ENCODE peak calls at places on chromosomes 6 and 20, in ten cellular contexts. One of them, this sample, is unnamed.
A peak's percentile ranks its signal among the peaks of the same experiment; 100 is the strongest.

GRCh38 chr6:45822269-45822812 is 193.3 kb downstream of the CLIC5 start:
- DNase-seq in HepG2: no peak
- DNase-seq in stomach: no peak
- DNase-seq in A549: no peak
- DNase-seq in K562: no peak
- DNase-seq in sigmoid colon: no peak
- DNase-seq in ovary: no peak
- DNase-seq in upper lobe of left lung: no peak
- DNase-seq in tibial nerve: no peak
- DNase-seq in transverse colon: no peak
- DNase-seq in this sample: no peak

GRCh38 chr20:63129991-63130653 is 85.8 kb downstream of the YTHDF1 start:
- DNase-seq in HepG2: no peak
- DNase-seq in stomach: no peak
- DNase-seq in A549: no peak
- DNase-seq in K562: no peak
- DNase-seq in sigmoid colon: peak; percentile 44
- DNase-seq in ovary: no peak
- DNase-seq in upper lobe of left lung: no peak
- DNase-seq in tibial nerve: no peak
- DNase-seq in transverse colon: no peak
- DNase-seq in this sample: no peak

GRCh38 chr20:889110-889509 is 27.0 kb downstream of the ANGPT4 start:
- DNase-seq in HepG2: no peak
- DNase-seq in stomach: no peak
- DNase-seq in A549: no peak
- DNase-seq in K562: no peak
- DNase-seq in sigmoid colon: no peak
- DNase-seq in ovary: no peak
- DNase-seq in upper lobe of left lung: no peak
- DNase-seq in tibial nerve: no peak
- DNase-seq in transverse colon: no peak
- DNase-seq in this sample: no peak

GRCh38 chr6:42175860-42176259 is 2.7 kb downstream of the GUCA1A start:
- DNase-seq in HepG2: peak; percentile 29
- DNase-seq in stomach: no peak
- DNase-seq in A549: no peak
- DNase-seq in K562: no peak
- DNase-seq in sigmoid colon: no peak
- DNase-seq in ovary: no peak
- DNase-seq in upper lobe of left lung: no peak
- DNase-seq in tibial nerve: no peak
- DNase-seq in transverse colon: no peak
- DNase-seq in this sample: no peak

GRCh38 chr20:57675773-57676172 is 34.0 kb downstream of the PMEPA1 start:
- DNase-seq in HepG2: no peak
- DNase-seq in stomach: no peak
- DNase-seq in A549: no peak
- DNase-seq in K562: no peak
- DNase-seq in sigmoid colon: no peak
- DNase-seq in ovary: no peak
- DNase-seq in upper lobe of left lung: no peak
- DNase-seq in tibial nerve: no peak
- DNase-seq in transverse colon: peak; percentile 54
- DNase-seq in this sample: no peak

GRCh38 chr20:49288250-49288751 is 10.4 kb upstream of the ZNFX1 start:
- DNase-seq in HepG2: no peak
- DNase-seq in stomach: no peak
- DNase-seq in A549: no peak
- DNase-seq in K562: no peak
- DNase-seq in sigmoid colon: no peak
- DNase-seq in ovary: no peak
- DNase-seq in upper lobe of left lung: no peak
- DNase-seq in tibial nerve: no peak
- DNase-seq in transverse colon: no peak
- DNase-seq in this sample: no peak

GRCh38 chr20:37393863-37394542 is 48.1 kb downstream of the SRC start:
- DNase-seq in HepG2: no peak
- DNase-seq in stomach: no peak
- DNase-seq in A549: no peak
- DNase-seq in K562: no peak
- DNase-seq in sigmoid colon: peak; percentile 48
- DNase-seq in ovary: no peak
- DNase-seq in upper lobe of left lung: no peak
- DNase-seq in tibial nerve: no peak
- DNase-seq in transverse colon: no peak
- DNase-seq in this sample: no peak

GRCh38 chr20:5642155-5642981 is 107.8 kb upstream of the SHLD1 start:
- DNase-seq in HepG2: no peak
- DNase-seq in stomach: no peak
- DNase-seq in A549: no peak
- DNase-seq in K562: no peak
- DNase-seq in sigmoid colon: peak; percentile 72
- DNase-seq in ovary: no peak
- DNase-seq in upper lobe of left lung: no peak
- DNase-seq in tibial nerve: no peak
- DNase-seq in transverse colon: peak; percentile 42
- DNase-seq in this sample: no peak

GRCh38 chr6:53543341-53544010 is 1.4 kb downstream of the GCLC start:
- DNase-seq in HepG2: no peak
- DNase-seq in stomach: no peak
- DNase-seq in A549: no peak
- DNase-seq in K562: no peak
- DNase-seq in sigmoid colon: no peak
- DNase-seq in ovary: no peak
- DNase-seq in upper lobe of left lung: no peak
- DNase-seq in tibial nerve: no peak
- DNase-seq in transverse colon: no peak
- DNase-seq in this sample: no peak

GRCh38 chr6:5674723-5675122 is 332.0 kb downstream of the NRN1 start:
- DNase-seq in HepG2: no peak
- DNase-seq in stomach: no peak
- DNase-seq in A549: no peak
- DNase-seq in K562: no peak
- DNase-seq in sigmoid colon: no peak
- DNase-seq in ovary: no peak
- DNase-seq in upper lobe of left lung: no peak
- DNase-seq in tibial nerve: no peak
- DNase-seq in transverse colon: no peak
- DNase-seq in this sample: no peak

GRCh38 chr6:123520208-123520607 is 116.5 kb downstream of the TRDN start:
- DNase-seq in HepG2: no peak
- DNase-seq in stomach: no peak
- DNase-seq in A549: no peak
- DNase-seq in K562: no peak
- DNase-seq in sigmoid colon: no peak
- DNase-seq in ovary: no peak
- DNase-seq in upper lobe of left lung: no peak
- DNase-seq in tibial nerve: no peak
- DNase-seq in transverse colon: no peak
- DNase-seq in this sample: no peak

GRCh38 chr6:8982659-8983058 is 547.3 kb upstream of the SLC35B3 start:
- DNase-seq in HepG2: no peak
- DNase-seq in stomach: no peak
- DNase-seq in A549: no peak
- DNase-seq in K562: no peak
- DNase-seq in sigmoid colon: no peak
- DNase-seq in ovary: no peak
- DNase-seq in upper lobe of left lung: no peak
- DNase-seq in tibial nerve: no peak
- DNase-seq in transverse colon: no peak
- DNase-seq in this sample: no peak

GRCh38 chr6:34496103-34496685 is 30.3 kb downstream of the PACSIN1 start:
- DNase-seq in HepG2: no peak
- DNase-seq in stomach: no peak
- DNase-seq in A549: no peak
- DNase-seq in K562: no peak
- DNase-seq in sigmoid colon: no peak
- DNase-seq in ovary: no peak
- DNase-seq in upper lobe of left lung: no peak
- DNase-seq in tibial nerve: no peak
- DNase-seq in transverse colon: no peak
- DNase-seq in this sample: no peak

GRCh38 chr6:141726158-141726557 is 406.6 kb upstream of the GJE1 start:
- DNase-seq in HepG2: no peak
- DNase-seq in stomach: no peak
- DNase-seq in A549: no peak
- DNase-seq in K562: no peak
- DNase-seq in sigmoid colon: no peak
- DNase-seq in ovary: no peak
- DNase-seq in upper lobe of left lung: no peak
- DNase-seq in tibial nerve: no peak
- DNase-seq in transverse colon: no peak
- DNase-seq in this sample: no peak

GRCh38 chr6:41053056-41053455 is at the start of gene APOBEC2:
- DNase-seq in HepG2: no peak
- DNase-seq in stomach: no peak
- DNase-seq in A549: no peak
- DNase-seq in K562: no peak
- DNase-seq in sigmoid colon: peak; percentile 75
- DNase-seq in ovary: no peak
- DNase-seq in upper lobe of left lung: no peak
- DNase-seq in tibial nerve: no peak
- DNase-seq in transverse colon: no peak
- DNase-seq in this sample: no peak

GRCh38 chr6:27830212-27830664 is 82.0 kb downstream of the OR2B2 start:
- DNase-seq in HepG2: no peak
- DNase-seq in stomach: no peak
- DNase-seq in A549: no peak
- DNase-seq in K562: no peak
- DNase-seq in sigmoid colon: no peak
- DNase-seq in ovary: no peak
- DNase-seq in upper lobe of left lung: no peak
- DNase-seq in tibial nerve: no peak
- DNase-seq in transverse colon: no peak
- DNase-seq in this sample: no peak

GRCh38 chr6:109330263-109330662 is 52.0 kb downstream of the CD164 start:
- DNase-seq in HepG2: no peak
- DNase-seq in stomach: no peak
- DNase-seq in A549: no peak
- DNase-seq in K562: no peak
- DNase-seq in sigmoid colon: no peak
- DNase-seq in ovary: no peak
- DNase-seq in upper lobe of left lung: no peak
- DNase-seq in tibial nerve: no peak
- DNase-seq in transverse colon: no peak
- DNase-seq in this sample: no peak

GRCh38 chr20:7728373-7728772 is 211.9 kb downstream of the HAO1 start:
- DNase-seq in HepG2: no peak
- DNase-seq in stomach: no peak
- DNase-seq in A549: no peak
- DNase-seq in K562: no peak
- DNase-seq in sigmoid colon: no peak
- DNase-seq in ovary: no peak
- DNase-seq in upper lobe of left lung: no peak
- DNase-seq in tibial nerve: no peak
- DNase-seq in transverse colon: no peak
- DNase-seq in this sample: no peak

GRCh38 chr20:59940129-59940955 is at the start of the genes FAM217B and PPP1R3D:
- DNase-seq in HepG2: peak; percentile 93
- DNase-seq in stomach: peak; percentile 98
- DNase-seq in A549: peak; percentile 95
- DNase-seq in K562: peak; percentile 93
- DNase-seq in sigmoid colon: peak; percentile 100
- DNase-seq in ovary: peak; percentile 96
- DNase-seq in upper lobe of left lung: peak; percentile 100
- DNase-seq in tibial nerve: peak; percentile 96
- DNase-seq in transverse colon: peak; percentile 99
- DNase-seq in this sample: peak; percentile 99

GRCh38 chr6:37822851-37823682 is 3.5 kb downstream of the ZFAND3 start:
- DNase-seq in HepG2: peak; percentile 44
- DNase-seq in stomach: peak; percentile 79
- DNase-seq in A549: no peak
- DNase-seq in K562: no peak
- DNase-seq in sigmoid colon: no peak
- DNase-seq in ovary: no peak
- DNase-seq in upper lobe of left lung: no peak
- DNase-seq in tibial nerve: no peak
- DNase-seq in transverse colon: peak; percentile 89
- DNase-seq in this sample: no peak
- H3K4me3 ChIP-seq in HepG2: peak overlapping the region; percentile 46
- H3K4me3 ChIP-seq in stomach: peak overlapping the region; percentile 27
- H3K4me3 ChIP-seq in A549: no peak overlapping the region
- H3K4me3 ChIP-seq in K562: peak overlapping the region; percentile 9
- H3K4me3 ChIP-seq in sigmoid colon: no peak overlapping the region
- H3K4me3 ChIP-seq in ovary: no peak overlapping the region
- H3K4me3 ChIP-seq in upper lobe of left lung: no peak overlapping the region
- H3K4me3 ChIP-seq in tibial nerve: no peak overlapping the region
- H3K4me3 ChIP-seq in transverse colon: no peak overlapping the region
- H3K4me3 ChIP-seq in this sample: peak overlapping the region; percentile 4

GRCh38 chr20:21259346-21259745 is 43.8 kb upstream of the XRN2 start:
- DNase-seq in HepG2: no peak
- DNase-seq in stomach: no peak
- DNase-seq in A549: no peak
- DNase-seq in K562: no peak
- DNase-seq in sigmoid colon: no peak
- DNase-seq in ovary: no peak
- DNase-seq in upper lobe of left lung: no peak
- DNase-seq in tibial nerve: no peak
- DNase-seq in transverse colon: no peak
- DNase-seq in this sample: no peak
- TF ChIP-seq EP300 in HepG2: no peak
- TF ChIP-seq EP300 in stomach: no peak
- TF ChIP-seq EP300 in A549: no peak
- TF ChIP-seq EP300 in K562: no peak
- TF ChIP-seq EP300 in sigmoid colon: no peak
- TF ChIP-seq EP300 in ovary: no peak
- TF ChIP-seq EP300 in upper lobe of left lung: no peak
- TF ChIP-seq EP300 in tibial nerve: no peak
- TF ChIP-seq EP300 in transverse colon: no peak
- TF ChIP-seq EP300 in this sample: no peak

GRCh38 chr6:156974897-156975296 is 197.7 kb downstream of the ARID1B start:
- DNase-seq in HepG2: no peak
- DNase-seq in stomach: no peak
- DNase-seq in A549: no peak
- DNase-seq in K562: no peak
- DNase-seq in sigmoid colon: no peak
- DNase-seq in ovary: no peak
- DNase-seq in upper lobe of left lung: no peak
- DNase-seq in tibial nerve: no peak
- DNase-seq in transverse colon: no peak
- DNase-seq in this sample: no peak
- H3K4me1 ChIP-seq in HepG2: no peaks in the 10 kb centered on the region
- H3K4me1 ChIP-seq in stomach: peaks cover 82% of the 10 kb centered on the region
- H3K4me1 ChIP-seq in A549: no peaks in the 10 kb centered on the region
- H3K4me1 ChIP-seq in K562: no peaks in the 10 kb centered on the region
- H3K4me1 ChIP-seq in sigmoid colon: no peaks in the 10 kb centered on the region
- H3K4me1 ChIP-seq in ovary: peaks cover 5% of the 10 kb centered on the region
- H3K4me1 ChIP-seq in upper lobe of left lung: peaks cover 12% of the 10 kb centered on the region
- H3K4me1 ChIP-seq in tibial nerve: peaks cover 23% of the 10 kb centered on the region
- H3K4me1 ChIP-seq in transverse colon: peaks cover 58% of the 10 kb centered on the region
- H3K4me1 ChIP-seq in this sample: peaks cover 52% of the 10 kb centered on the region

DNA sequence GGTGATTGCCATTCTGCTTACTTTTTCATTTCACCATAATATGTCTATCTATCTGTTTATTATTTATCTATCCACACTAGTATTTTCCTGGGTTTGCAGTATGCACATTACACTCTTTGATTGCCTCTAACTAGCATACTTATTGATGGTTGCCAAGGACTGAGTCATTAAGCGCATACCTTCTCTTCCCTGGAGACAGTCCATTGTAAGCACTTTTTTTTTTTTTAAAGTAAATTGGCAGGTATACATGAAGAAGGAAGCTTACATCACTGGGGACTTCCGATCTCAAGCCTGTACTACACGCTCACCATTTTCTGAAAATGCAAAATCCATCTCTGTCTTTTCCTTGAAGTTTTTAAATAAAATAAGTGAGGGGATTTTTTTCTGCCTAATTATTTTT is 63.6 kb downstream of the HMGN3 start:
- DNase-seq in HepG2: no peak
- DNase-seq in stomach: no peak
- DNase-seq in A549: no peak
- DNase-seq in K562: no peak
- DNase-seq in sigmoid colon: no peak
- DNase-seq in ovary: no peak
- DNase-seq in upper lobe of left lung: no peak
- DNase-seq in tibial nerve: no peak
- DNase-seq in transverse colon: no peak
- DNase-seq in this sample: no peak
- H3K4me3 ChIP-seq in HepG2: no peak overlapping the region
- H3K4me3 ChIP-seq in stomach: no peak overlapping the region
- H3K4me3 ChIP-seq in A549: no peak overlapping the region
- H3K4me3 ChIP-seq in K562: no peak overlapping the region
- H3K4me3 ChIP-seq in sigmoid colon: no peak overlapping the region
- H3K4me3 ChIP-seq in ovary: no peak overlapping the region
- H3K4me3 ChIP-seq in upper lobe of left lung: no peak overlapping the region
- H3K4me3 ChIP-seq in tibial nerve: no peak overlapping the region
- H3K4me3 ChIP-seq in transverse colon: no peak overlapping the region
- H3K4me3 ChIP-seq in this sample: no peak overlapping the region

This sample was measured in esophagus muscularis mucosa.